ENCODE peak calls at places on chromosome 11, in seven cellular contexts. One of them, this sample, is unnamed.

GRCh38 chr11:113189909-113190667 is 124.3 kb upstream of the TTC12 start:
- DNase-seq in stimulated activated CD4-positive, alpha-beta T cell treated with anti-CD3 and anti-CD28 coated beads, TNF-alpha, amount 100 ng/mL, for 1 hour: no peak
- DNase-seq in T-cell: no peak
- DNase-seq in nucleus accumbens: no peak
- DNase-seq in activated CD4-positive, alpha-beta T cell treated with anti-CD3 and anti-CD28 coated beads, Interleukin-2, amount 10 ng/mL, durations not matched to agents 7 days and 5 days: no peak
- DNase-seq in NCI-H1417: no peak
- DNase-seq in amniotic epithelial cell: peak; percentile 56
- DNase-seq in this sample: no peak

GRCh38 chr11:70155386-70155785 is 47.7 kb upstream of the FADD start:
- DNase-seq in stimulated activated CD4-positive, alpha-beta T cell treated with anti-CD3 and anti-CD28 coated beads, TNF-alpha, amount 100 ng/mL, for 1 hour: no peak
- DNase-seq in activated CD4-positive, alpha-beta T cell treated with anti-CD3 and anti-CD28 coated beads, Interleukin-2, amount 10 ng/mL, durations not matched to agents 7 days and 5 days: no peak
- DNase-seq in nucleus accumbens: no peak
- DNase-seq in NCI-H1417: no peak
- DNase-seq in amniotic epithelial cell: no peak
- DNase-seq in T-cell: no peak
- DNase-seq in this sample: no peak

GRCh38 chr11:66124564-66124963 is 54.5 kb downstream of the PACS1 start:
- DNase-seq in NCI-H1417: no peak
- DNase-seq in nucleus accumbens: no peak
- DNase-seq in stimulated activated CD4-positive, alpha-beta T cell treated with anti-CD3 and anti-CD28 coated beads, TNF-alpha, amount 100 ng/mL, for 1 hour: no peak
- DNase-seq in activated CD4-positive, alpha-beta T cell treated with anti-CD3 and anti-CD28 coated beads, Interleukin-2, amount 10 ng/mL, durations not matched to agents 7 days and 5 days: no peak
- DNase-seq in T-cell: no peak
- DNase-seq in amniotic epithelial cell: peak; percentile 78
- DNase-seq in this sample: no peak

GRCh38 chr11:76185931-76186401 is 20.3 kb downstream of the WNT11 start:
- DNase-seq in activated CD4-positive, alpha-beta T cell treated with anti-CD3 and anti-CD28 coated beads, Interleukin-2, amount 10 ng/mL, durations not matched to agents 7 days and 5 days: no peak
- DNase-seq in NCI-H1417: peak; percentile 22
- DNase-seq in stimulated activated CD4-positive, alpha-beta T cell treated with anti-CD3 and anti-CD28 coated beads, TNF-alpha, amount 100 ng/mL, for 1 hour: no peak
- DNase-seq in amniotic epithelial cell: no peak
- DNase-seq in T-cell: no peak
- DNase-seq in nucleus accumbens: no peak
- DNase-seq in this sample: no peak

GRCh38 chr11:46222485-46223251 is 54.8 kb upstream of the CREB3L1 start:
- DNase-seq in activated CD4-positive, alpha-beta T cell treated with anti-CD3 and anti-CD28 coated beads, Interleukin-2, amount 10 ng/mL, durations not matched to agents 7 days and 5 days: no peak
- DNase-seq in amniotic epithelial cell: no peak
- DNase-seq in stimulated activated CD4-positive, alpha-beta T cell treated with anti-CD3 and anti-CD28 coated beads, TNF-alpha, amount 100 ng/mL, for 1 hour: no peak
- DNase-seq in nucleus accumbens: peak; percentile 18
- DNase-seq in T-cell: no peak
- DNase-seq in NCI-H1417: no peak
- DNase-seq in this sample: no peak

GRCh38 chr11:26045082-26045481 is 286.8 kb upstream of the ANO3 start:
- DNase-seq in NCI-H1417: no peak
- DNase-seq in stimulated activated CD4-positive, alpha-beta T cell treated with anti-CD3 and anti-CD28 coated beads, TNF-alpha, amount 100 ng/mL, for 1 hour: no peak
- DNase-seq in amniotic epithelial cell: peak; percentile 9
- DNase-seq in activated CD4-positive, alpha-beta T cell treated with anti-CD3 and anti-CD28 coated beads, Interleukin-2, amount 10 ng/mL, durations not matched to agents 7 days and 5 days: no peak
- DNase-seq in nucleus accumbens: no peak
- DNase-seq in T-cell: no peak
- DNase-seq in this sample: no peak

GRCh38 chr11:41377709-41378394 is 81.6 kb downstream of the LRRC4C start:
- DNase-seq in NCI-H1417: no peak
- DNase-seq in T-cell: no peak
- DNase-seq in activated CD4-positive, alpha-beta T cell treated with anti-CD3 and anti-CD28 coated beads, Interleukin-2, amount 10 ng/mL, durations not matched to agents 7 days and 5 days: no peak
- DNase-seq in nucleus accumbens: no peak
- DNase-seq in amniotic epithelial cell: no peak
- DNase-seq in stimulated activated CD4-positive, alpha-beta T cell treated with anti-CD3 and anti-CD28 coated beads, TNF-alpha, amount 100 ng/mL, for 1 hour: no peak
- DNase-seq in this sample: no peak

GRCh38 chr11:33624082-33624481 is 76.5 kb downstream of the C11orf91 start:
- DNase-seq in NCI-H1417: peak; percentile 22
- DNase-seq in amniotic epithelial cell: no peak
- DNase-seq in stimulated activated CD4-positive, alpha-beta T cell treated with anti-CD3 and anti-CD28 coated beads, TNF-alpha, amount 100 ng/mL, for 1 hour: no peak
- DNase-seq in nucleus accumbens: no peak
- DNase-seq in activated CD4-positive, alpha-beta T cell treated with anti-CD3 and anti-CD28 coated beads, Interleukin-2, amount 10 ng/mL, durations not matched to agents 7 days and 5 days: no peak
- DNase-seq in T-cell: no peak
- DNase-seq in this sample: no peak

GRCh38 chr11:13486926-13487660 is 8.7 kb downstream of the PTH start:
- DNase-seq in amniotic epithelial cell: peak; percentile 21
- DNase-seq in activated CD4-positive, alpha-beta T cell treated with anti-CD3 and anti-CD28 coated beads, Interleukin-2, amount 10 ng/mL, durations not matched to agents 7 days and 5 days: peak; percentile 57
- DNase-seq in nucleus accumbens: peak; percentile 27
- DNase-seq in NCI-H1417: peak; percentile 63
- DNase-seq in stimulated activated CD4-positive, alpha-beta T cell treated with anti-CD3 and anti-CD28 coated beads, TNF-alpha, amount 100 ng/mL, for 1 hour: no peak
- DNase-seq in T-cell: peak; percentile 50
- DNase-seq in this sample: peak; percentile 54

GRCh38 chr11:1017269-1018005 is 19.1 kb downstream of the MUC6 start:
- DNase-seq in activated CD4-positive, alpha-beta T cell treated with anti-CD3 and anti-CD28 coated beads, Interleukin-2, amount 10 ng/mL, durations not matched to agents 7 days and 5 days: no peak
- DNase-seq in amniotic epithelial cell: no peak
- DNase-seq in nucleus accumbens: no peak
- DNase-seq in NCI-H1417: no peak
- DNase-seq in T-cell: no peak
- DNase-seq in stimulated activated CD4-positive, alpha-beta T cell treated with anti-CD3 and anti-CD28 coated beads, TNF-alpha, amount 100 ng/mL, for 1 hour: no peak
- DNase-seq in this sample: no peak

GRCh38 chr11:35112056-35112845 is 26.7 kb upstream of the CD44 start:
- DNase-seq in activated CD4-positive, alpha-beta T cell treated with anti-CD3 and anti-CD28 coated beads, Interleukin-2, amount 10 ng/mL, durations not matched to agents 7 days and 5 days: no peak
- DNase-seq in stimulated activated CD4-positive, alpha-beta T cell treated with anti-CD3 and anti-CD28 coated beads, TNF-alpha, amount 100 ng/mL, for 1 hour: no peak
- DNase-seq in nucleus accumbens: no peak
- DNase-seq in T-cell: no peak
- DNase-seq in NCI-H1417: peak; percentile 93
- DNase-seq in amniotic epithelial cell: peak; percentile 89
- DNase-seq in this sample: no peak

GRCh38 chr11:85694385-85694980 is 8.5 kb upstream of the CCDC89 start:
- DNase-seq in activated CD4-positive, alpha-beta T cell treated with anti-CD3 and anti-CD28 coated beads, Interleukin-2, amount 10 ng/mL, durations not matched to agents 7 days and 5 days: peak; percentile 47
- DNase-seq in NCI-H1417: peak; percentile 50
- DNase-seq in stimulated activated CD4-positive, alpha-beta T cell treated with anti-CD3 and anti-CD28 coated beads, TNF-alpha, amount 100 ng/mL, for 1 hour: no peak
- DNase-seq in amniotic epithelial cell: peak; percentile 75
- DNase-seq in nucleus accumbens: peak; percentile 0
- DNase-seq in T-cell: no peak
- DNase-seq in this sample: no peak

GRCh38 chr11:114170226-114170625 is 110.7 kb downstream of the ZBTB16 start:
- DNase-seq in T-cell: no peak
- DNase-seq in stimulated activated CD4-positive, alpha-beta T cell treated with anti-CD3 and anti-CD28 coated beads, TNF-alpha, amount 100 ng/mL, for 1 hour: no peak
- DNase-seq in amniotic epithelial cell: no peak
- DNase-seq in NCI-H1417: no peak
- DNase-seq in nucleus accumbens: no peak
- DNase-seq in activated CD4-positive, alpha-beta T cell treated with anti-CD3 and anti-CD28 coated beads, Interleukin-2, amount 10 ng/mL, durations not matched to agents 7 days and 5 days: no peak
- DNase-seq in this sample: no peak

GRCh38 chr11:32939866-32940265 is 47.3 kb downstream of the QSER1 start:
- DNase-seq in stimulated activated CD4-positive, alpha-beta T cell treated with anti-CD3 and anti-CD28 coated beads, TNF-alpha, amount 100 ng/mL, for 1 hour: no peak
- DNase-seq in activated CD4-positive, alpha-beta T cell treated with anti-CD3 and anti-CD28 coated beads, Interleukin-2, amount 10 ng/mL, durations not matched to agents 7 days and 5 days: no peak
- DNase-seq in NCI-H1417: no peak
- DNase-seq in amniotic epithelial cell: no peak
- DNase-seq in nucleus accumbens: no peak
- DNase-seq in T-cell: no peak
- DNase-seq in this sample: no peak

GRCh38 chr11:70087446-70088167 is 9.5 kb downstream of the ANO1 start:
- DNase-seq in stimulated activated CD4-positive, alpha-beta T cell treated with anti-CD3 and anti-CD28 coated beads, TNF-alpha, amount 100 ng/mL, for 1 hour: no peak
- DNase-seq in T-cell: no peak
- DNase-seq in nucleus accumbens: no peak
- DNase-seq in amniotic epithelial cell: no peak
- DNase-seq in activated CD4-positive, alpha-beta T cell treated with anti-CD3 and anti-CD28 coated beads, Interleukin-2, amount 10 ng/mL, durations not matched to agents 7 days and 5 days: no peak
- DNase-seq in NCI-H1417: no peak
- DNase-seq in this sample: no peak

GRCh38 chr11:12042215-12042676 is 33.8 kb upstream of the DKK3 start:
- DNase-seq in activated CD4-positive, alpha-beta T cell treated with anti-CD3 and anti-CD28 coated beads, Interleukin-2, amount 10 ng/mL, durations not matched to agents 7 days and 5 days: no peak
- DNase-seq in stimulated activated CD4-positive, alpha-beta T cell treated with anti-CD3 and anti-CD28 coated beads, TNF-alpha, amount 100 ng/mL, for 1 hour: no peak
- DNase-seq in NCI-H1417: no peak
- DNase-seq in nucleus accumbens: no peak
- DNase-seq in amniotic epithelial cell: peak; percentile 99
- DNase-seq in T-cell: no peak
- DNase-seq in this sample: no peak

GRCh38 chr11:118198370-118198769 is 21.9 kb upstream of the SCN2B start:
- DNase-seq in activated CD4-positive, alpha-beta T cell treated with anti-CD3 and anti-CD28 coated beads, Interleukin-2, amount 10 ng/mL, durations not matched to agents 7 days and 5 days: peak; percentile 85
- DNase-seq in T-cell: peak; percentile 60
- DNase-seq in NCI-H1417: peak; percentile 76
- DNase-seq in stimulated activated CD4-positive, alpha-beta T cell treated with anti-CD3 and anti-CD28 coated beads, TNF-alpha, amount 100 ng/mL, for 1 hour: peak; percentile 60
- DNase-seq in nucleus accumbens: peak; percentile 83
- DNase-seq in amniotic epithelial cell: peak; percentile 29
- DNase-seq in this sample: peak; percentile 73

GRCh38 chr11:72721276-72721675 is 30.9 kb downstream of the ARAP1 start:
- DNase-seq in T-cell: no peak
- DNase-seq in NCI-H1417: no peak
- DNase-seq in amniotic epithelial cell: no peak
- DNase-seq in activated CD4-positive, alpha-beta T cell treated with anti-CD3 and anti-CD28 coated beads, Interleukin-2, amount 10 ng/mL, durations not matched to agents 7 days and 5 days: no peak
- DNase-seq in stimulated activated CD4-positive, alpha-beta T cell treated with anti-CD3 and anti-CD28 coated beads, TNF-alpha, amount 100 ng/mL, for 1 hour: no peak
- DNase-seq in nucleus accumbens: no peak
- DNase-seq in this sample: no peak

GRCh38 chr11:109338131-109338530 is 83.9 kb upstream of the C11orf87 start:
- DNase-seq in stimulated activated CD4-positive, alpha-beta T cell treated with anti-CD3 and anti-CD28 coated beads, TNF-alpha, amount 100 ng/mL, for 1 hour: no peak
- DNase-seq in NCI-H1417: no peak
- DNase-seq in nucleus accumbens: no peak
- DNase-seq in T-cell: no peak
- DNase-seq in amniotic epithelial cell: no peak
- DNase-seq in activated CD4-positive, alpha-beta T cell treated with anti-CD3 and anti-CD28 coated beads, Interleukin-2, amount 10 ng/mL, durations not matched to agents 7 days and 5 days: no peak
- DNase-seq in this sample: no peak

GRCh38 chr11:5291207-5291838 is 10.4 kb downstream of the OR51B4 start:
- DNase-seq in amniotic epithelial cell: peak; percentile 61
- DNase-seq in NCI-H1417: peak; percentile 5
- DNase-seq in nucleus accumbens: no peak
- DNase-seq in T-cell: no peak
- DNase-seq in stimulated activated CD4-positive, alpha-beta T cell treated with anti-CD3 and anti-CD28 coated beads, TNF-alpha, amount 100 ng/mL, for 1 hour: no peak
- DNase-seq in activated CD4-positive, alpha-beta T cell treated with anti-CD3 and anti-CD28 coated beads, Interleukin-2, amount 10 ng/mL, durations not matched to agents 7 days and 5 days: no peak
- DNase-seq in this sample: no peak

GRCh38 chr11:37353192-37353591 is 755.2 kb upstream of the RAG2 start:
- DNase-seq in amniotic epithelial cell: no peak
- DNase-seq in T-cell: no peak
- DNase-seq in nucleus accumbens: no peak
- DNase-seq in activated CD4-positive, alpha-beta T cell treated with anti-CD3 and anti-CD28 coated beads, Interleukin-2, amount 10 ng/mL, durations not matched to agents 7 days and 5 days: no peak
- DNase-seq in stimulated activated CD4-positive, alpha-beta T cell treated with anti-CD3 and anti-CD28 coated beads, TNF-alpha, amount 100 ng/mL, for 1 hour: no peak
- DNase-seq in NCI-H1417: no peak
- DNase-seq in this sample: no peak

GRCh38 chr11:134742228-134742612 is 330.2 kb upstream of the B3GAT1 start:
- DNase-seq in stimulated activated CD4-positive, alpha-beta T cell treated with anti-CD3 and anti-CD28 coated beads, TNF-alpha, amount 100 ng/mL, for 1 hour: no peak
- DNase-seq in NCI-H1417: no peak
- DNase-seq in T-cell: no peak
- DNase-seq in amniotic epithelial cell: peak; percentile 64
- DNase-seq in activated CD4-positive, alpha-beta T cell treated with anti-CD3 and anti-CD28 coated beads, Interleukin-2, amount 10 ng/mL, durations not matched to agents 7 days and 5 days: no peak
- DNase-seq in nucleus accumbens: no peak
- DNase-seq in this sample: no peak

GRCh38 chr11:9004310-9004945 is 627 bp upstream of the NRIP3 start:
- DNase-seq in NCI-H1417: peak; percentile 78
- DNase-seq in activated CD4-positive, alpha-beta T cell treated with anti-CD3 and anti-CD28 coated beads, Interleukin-2, amount 10 ng/mL, durations not matched to agents 7 days and 5 days: no peak
- DNase-seq in nucleus accumbens: peak; percentile 14
- DNase-seq in T-cell: no peak
- DNase-seq in stimulated activated CD4-positive, alpha-beta T cell treated with anti-CD3 and anti-CD28 coated beads, TNF-alpha, amount 100 ng/mL, for 1 hour: no peak
- DNase-seq in amniotic epithelial cell: no peak
- DNase-seq in this sample: no peak

GRCh38 chr11:69274531-69275016 is 19.4 kb upstream of the MYEOV start:
- DNase-seq in stimulated activated CD4-positive, alpha-beta T cell treated with anti-CD3 and anti-CD28 coated beads, TNF-alpha, amount 100 ng/mL, for 1 hour: no peak
- DNase-seq in activated CD4-positive, alpha-beta T cell treated with anti-CD3 and anti-CD28 coated beads, Interleukin-2, amount 10 ng/mL, durations not matched to agents 7 days and 5 days: no peak
- DNase-seq in nucleus accumbens: no peak
- DNase-seq in T-cell: no peak
- DNase-seq in NCI-H1417: no peak
- DNase-seq in amniotic epithelial cell: no peak
- DNase-seq in this sample: no peak

GRCh38 chr11:57422669-57423068 is 4.3 kb downstream of the SLC43A3 start:
- DNase-seq in T-cell: no peak
- DNase-seq in amniotic epithelial cell: no peak
- DNase-seq in NCI-H1417: peak; percentile 6
- DNase-seq in stimulated activated CD4-positive, alpha-beta T cell treated with anti-CD3 and anti-CD28 coated beads, TNF-alpha, amount 100 ng/mL, for 1 hour: no peak
- DNase-seq in activated CD4-positive, alpha-beta T cell treated with anti-CD3 and anti-CD28 coated beads, Interleukin-2, amount 10 ng/mL, durations not matched to agents 7 days and 5 days: no peak
- DNase-seq in nucleus accumbens: no peak
- DNase-seq in this sample: no peak

GRCh38 chr11:14537134-14537599 is 17.0 kb upstream of the PSMA1 start:
- DNase-seq in nucleus accumbens: peak; percentile 24
- DNase-seq in NCI-H1417: peak; percentile 66
- DNase-seq in amniotic epithelial cell: peak; percentile 37
- DNase-seq in T-cell: no peak
- DNase-seq in activated CD4-positive, alpha-beta T cell treated with anti-CD3 and anti-CD28 coated beads, Interleukin-2, amount 10 ng/mL, durations not matched to agents 7 days and 5 days: peak; percentile 61
- DNase-seq in stimulated activated CD4-positive, alpha-beta T cell treated with anti-CD3 and anti-CD28 coated beads, TNF-alpha, amount 100 ng/mL, for 1 hour: no peak
- DNase-seq in this sample: peak; percentile 26

GRCh38 chr11:116960916-116961315 is 123.5 kb upstream of the APOA1 start:
- DNase-seq in amniotic epithelial cell: peak; percentile 61
- DNase-seq in nucleus accumbens: peak; percentile 19
- DNase-seq in activated CD4-positive, alpha-beta T cell treated with anti-CD3 and anti-CD28 coated beads, Interleukin-2, amount 10 ng/mL, durations not matched to agents 7 days and 5 days: no peak
- DNase-seq in NCI-H1417: peak; percentile 13
- DNase-seq in T-cell: no peak
- DNase-seq in stimulated activated CD4-positive, alpha-beta T cell treated with anti-CD3 and anti-CD28 coated beads, TNF-alpha, amount 100 ng/mL, for 1 hour: no peak
- DNase-seq in this sample: no peak

GRCh38 chr11:131934006-131934405 is 563.6 kb downstream of the NTM start:
- DNase-seq in activated CD4-positive, alpha-beta T cell treated with anti-CD3 and anti-CD28 coated beads, Interleukin-2, amount 10 ng/mL, durations not matched to agents 7 days and 5 days: no peak
- DNase-seq in NCI-H1417: no peak
- DNase-seq in nucleus accumbens: no peak
- DNase-seq in stimulated activated CD4-positive, alpha-beta T cell treated with anti-CD3 and anti-CD28 coated beads, TNF-alpha, amount 100 ng/mL, for 1 hour: no peak
- DNase-seq in T-cell: no peak
- DNase-seq in amniotic epithelial cell: no peak
- DNase-seq in this sample: no peak

GRCh38 chr11:112156153-112156552 is 7.7 kb downstream of the IL18 start:
- DNase-seq in nucleus accumbens: no peak
- DNase-seq in T-cell: no peak
- DNase-seq in NCI-H1417: no peak
- DNase-seq in activated CD4-positive, alpha-beta T cell treated with anti-CD3 and anti-CD28 coated beads, Interleukin-2, amount 10 ng/mL, durations not matched to agents 7 days and 5 days: no peak
- DNase-seq in stimulated activated CD4-positive, alpha-beta T cell treated with anti-CD3 and anti-CD28 coated beads, TNF-alpha, amount 100 ng/mL, for 1 hour: no peak
- DNase-seq in amniotic epithelial cell: peak; percentile 31
- DNase-seq in this sample: no peak

This sample was measured in memory B cell.